ENCODE peak calls at places on chromosomes 7 and 10, in six cellular contexts. U is heart right ventricle; M is psoas muscle; D is mammary epithelial cell; K is CD8-positive, alpha-beta T cell; Y is A549. E is an unnamed sample.

GRCh38 chr7:29988391-29989256 is 977 bp downstream of the SCRN1 start:
- DNase-seq in Y (peak), U (peak), K (peak), D (peak), M (peak), E (peak)

GRCh38 chr7:85851571-85852193 is 664.8 kb upstream of the SEMA3D start:
- DNase-seq in Y (peak), K (no peak), U (no peak), D (peak), M (no peak), E (no peak)

GRCh38 chr7:11203688-11204087 is 230.0 kb downstream of the PHF14 start:
- DNase-seq in U (peak), K (no peak), D (no peak), M (no peak), Y (no peak), E (no peak)

GRCh38 chr7:80133361-80134104 is 1.1 kb upstream of the GNAI1 start:
- DNase-seq in M (no peak), D (peak), U (peak), K (no peak), Y (peak), E (no peak)

GRCh38 chr10:78623577-78624215 is 445.1 kb upstream of the ZMIZ1 start:
- DNase-seq in Y (peak), U (no peak), K (no peak), M (no peak), D (peak), E (no peak)

GRCh38 chr7:44191171-44191570 is 1.9 kb upstream of the GCK start:
- DNase-seq in Y (no peak), U (no peak), D (no peak), K (no peak), M (no peak), E (no peak)

GRCh38 chr10:74873803-74874452 is 47.5 kb downstream of the KAT6B start:
- DNase-seq in Y (no peak), D (no peak), U (no peak), M (no peak), K (no peak), E (no peak)

GRCh38 chr7:2802504-2803341 is 41.4 kb downstream of the GNA12 start:
- DNase-seq in K (peak), Y (peak), M (no peak), D (no peak), U (no peak), E (no peak)

DNA sequence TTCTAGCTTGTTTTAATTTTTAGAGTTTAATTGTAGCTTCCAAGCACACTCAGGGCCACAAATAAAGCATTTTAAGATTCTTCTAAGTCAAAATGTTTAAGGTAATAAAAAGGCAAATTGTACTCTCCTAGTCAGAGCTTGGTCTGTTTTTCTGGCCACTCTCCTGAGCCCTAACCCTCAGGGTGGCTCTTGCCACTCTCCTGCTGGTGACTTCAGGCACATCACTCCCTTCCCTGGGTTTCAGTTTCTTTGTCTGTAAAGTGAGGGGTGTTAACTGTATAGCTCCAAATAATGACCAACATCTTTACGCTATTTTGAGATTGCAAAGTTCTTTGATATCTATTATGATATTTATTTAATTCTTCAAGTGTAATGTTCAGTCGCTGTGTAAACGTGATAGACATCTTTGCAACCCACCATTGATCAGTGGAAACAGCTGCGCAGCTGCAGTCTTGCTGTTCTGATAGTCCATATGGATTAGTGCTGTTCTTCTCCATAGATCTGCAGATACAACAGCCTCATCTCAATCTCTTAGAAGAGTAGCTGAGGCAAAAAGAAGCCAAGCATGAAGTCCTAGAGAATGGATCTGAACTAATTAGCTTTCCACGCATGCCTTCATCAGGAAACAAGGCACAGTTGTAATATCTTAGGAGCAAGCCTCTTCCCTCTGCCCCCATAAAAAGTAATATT is 189.9 kb downstream of the PLPP4 start:
- DNase-seq in D (no peak), K (no peak), M (no peak), U (no peak), Y (no peak), E (no peak)
- TF ChIP-seq CTCF in D (no peak), K (no peak), M (no peak), U (no peak), Y (no peak), E (no peak)

GRCh38 chr7:94393251-94393758 is 1.4 kb upstream of the COL1A2 start:
- DNase-seq in U (peak), M (no peak), Y (no peak), K (no peak), D (no peak), E (no peak)
- H3K27ac ChIP-seq in U (peak), M (peak), Y (no peak), K (no peak), D (no peak), E (no peak)

GRCh38 chr10:123241391-123242141 is 87.4 kb downstream of the BUB3 start:
- DNase-seq in D (no peak), U (no peak), Y (no peak), K (peak), M (no peak), E (no peak)

GRCh38 chr10:123240776-123241175 is 86.6 kb downstream of the BUB3 start:
- DNase-seq in Y (no peak), U (no peak), D (no peak), K (no peak), M (no peak), E (no peak)

GRCh38 chr10:123240250-123240649 is 86.0 kb downstream of the BUB3 start:
- DNase-seq in U (no peak), K (no peak), D (no peak), M (no peak), Y (no peak), E (no peak)

GRCh38 chr10:123236122-123236521 is 81.9 kb downstream of the BUB3 start:
- DNase-seq in K (no peak), M (no peak), D (no peak), Y (no peak), U (no peak), E (no peak)
- TF ChIP-seq CTCF in K (no peak), M (no peak), D (peak), Y (no peak), U (no peak), E (no peak)

DNA sequence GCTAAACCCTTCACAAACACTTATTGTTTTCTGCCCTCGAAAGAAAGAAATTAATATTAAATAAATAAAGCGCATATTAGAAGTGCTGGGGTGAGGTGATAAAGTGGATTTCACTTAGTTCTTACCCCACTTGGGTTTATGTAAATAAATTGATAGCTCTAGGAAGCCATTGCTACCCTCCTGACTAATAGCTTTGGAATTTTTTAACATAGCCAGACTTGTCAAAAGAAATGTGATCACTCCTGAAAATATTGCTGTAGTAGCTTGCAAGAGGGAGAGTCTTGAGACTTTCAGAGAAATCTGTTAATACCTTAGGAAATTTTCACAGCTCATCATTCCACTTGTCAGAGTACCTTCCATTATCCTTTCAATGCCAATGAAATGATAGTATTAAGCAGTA is 7.6 kb downstream of the ARL5B start:
- DNase-seq in Y (peak), K (no peak), U (no peak), D (peak), M (no peak), E (no peak)
- H3K27ac ChIP-seq in Y (no peak), K (no peak), U (no peak), D (peak), M (no peak), E (no peak)

GRCh38 chr7:81500631-81501030 is 269.2 kb downstream of the HGF start:
- DNase-seq in K (no peak), Y (no peak), M (no peak), D (no peak), U (no peak), E (no peak)

GRCh38 chr7:81503771-81504170 is 266.1 kb downstream of the HGF start:
- DNase-seq in D (no peak), U (no peak), K (no peak), Y (no peak), M (no peak), E (no peak)

GRCh38 chr7:81503321-81503720 is 266.5 kb downstream of the HGF start:
- DNase-seq in U (no peak), M (no peak), D (no peak), Y (no peak), K (no peak), E (no peak)

GRCh38 chr7:81499262-81500116 is 270.4 kb downstream of the HGF start:
- DNase-seq in M (no peak), U (peak), D (peak), Y (peak), K (no peak), E (no peak)

DNA sequence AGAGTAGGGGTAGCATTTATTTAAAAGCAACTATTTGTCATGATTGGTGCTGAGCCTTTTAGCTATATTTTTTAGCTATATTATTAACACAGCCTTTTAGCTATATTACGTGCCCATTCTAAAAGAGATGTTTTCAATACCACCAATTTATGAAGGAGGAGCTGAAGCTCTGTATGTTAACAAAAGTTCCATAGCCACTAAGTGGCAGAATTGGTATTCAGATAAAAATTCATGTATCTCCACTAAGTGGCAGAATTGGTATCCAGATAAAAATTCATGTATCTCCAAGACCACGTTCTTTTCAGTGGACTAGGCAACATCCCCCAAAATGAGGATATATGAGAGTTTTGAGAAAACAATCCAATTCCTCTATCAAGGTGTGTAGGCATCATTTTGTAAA is 268.6 kb downstream of the HGF start:
- DNase-seq in K (no peak), Y (peak), M (no peak), U (no peak), D (no peak), E (no peak)
- TF ChIP-seq CTCF in K (no peak), Y (peak), M (no peak), U (peak), D (no peak), E (peak)

GRCh38 chr7:142025896-142026295 is 30.2 kb downstream of the MGAM start:
- DNase-seq in M (no peak), U (no peak), Y (no peak), K (no peak), D (peak), E (no peak)
- H3K27ac ChIP-seq in M (no peak), U (no peak), Y (no peak), K (no peak), D (peak), E (no peak)

GRCh38 chr10:102859911-102860310 is 5.9 kb downstream of the BORCS7 start:
- DNase-seq in M (no peak), U (no peak), K (no peak), Y (no peak), D (no peak), E (no peak)

GRCh38 chr10:102850025-102850518 is 4.0 kb upstream of the BORCS7 start:
- DNase-seq in K (no peak), U (no peak), D (peak), Y (no peak), M (no peak), E (no peak)

GRCh38 chr10:102856758-102857424 is 2.8 kb downstream of the BORCS7 start:
- DNase-seq in U (no peak), D (no peak), M (no peak), K (no peak), Y (no peak), E (no peak)

DNA sequence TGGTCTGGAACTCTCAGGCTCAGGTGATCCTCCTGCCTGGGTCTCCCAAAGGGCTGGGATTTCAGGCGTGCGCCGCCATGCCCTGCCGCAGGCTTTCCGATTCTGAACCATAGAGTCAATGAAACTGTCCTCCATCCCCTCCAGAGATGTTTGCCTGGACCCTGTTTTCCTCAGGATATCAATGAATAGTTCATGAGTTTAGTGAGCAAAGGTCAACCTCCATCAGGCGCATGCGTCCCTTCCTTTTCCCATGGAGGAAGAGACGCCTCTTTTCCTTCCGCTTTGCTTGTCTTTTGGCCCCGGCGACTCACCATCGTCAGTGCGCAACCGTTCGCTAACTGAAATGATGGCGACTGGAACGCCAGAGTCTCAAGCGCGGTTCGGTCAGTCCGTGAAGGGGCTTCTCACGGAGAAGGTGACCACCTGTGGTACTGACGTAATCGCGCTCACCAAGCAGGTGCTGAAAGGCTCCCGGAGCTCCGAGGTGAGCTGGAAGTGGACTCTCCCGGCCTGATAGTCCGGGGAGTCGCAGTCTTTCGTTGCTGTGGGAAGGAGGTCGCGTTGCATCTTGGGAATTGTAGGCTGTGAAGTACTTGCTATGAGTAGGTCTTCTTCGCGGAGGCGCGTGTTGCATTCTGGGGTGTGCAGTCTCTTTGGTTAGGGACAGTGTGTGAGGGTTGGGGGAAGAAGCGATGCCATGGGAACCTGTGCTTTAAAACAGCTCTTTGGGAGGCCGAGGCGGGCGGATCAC is at the start of gene BORCS7:
- DNase-seq in D (peak), Y (peak), K (peak), M (peak), U (peak), E (peak)
- TF ChIP-seq CTCF in D (no peak), Y (no peak), K (no peak), M (no peak), U (peak), E (no peak)